ENCODE peak calls at places on chromosomes 5 and 9, in ten cellular contexts. A, W, G, O, P, J, S, T, Q and Z are unnamed samples.

GRCh38 chr9:83405674-83406255 is 132.4 kb downstream of the FRMD3 start:
- DNase-seq in A (no peak), W (no peak), G (no peak), O (no peak), P (no peak), J (no peak), S (no peak), T (no peak), Q (no peak), Z (peak; percentile 17)

GRCh38 chr5:174796711-174797192 is 72.4 kb downstream of the MSX2 start:
- DNase-seq in A (no peak), W (no peak), G (no peak), O (no peak), P (no peak), J (no peak), S (no peak), T (no peak), Q (no peak), Z (no peak)

GRCh38 chr5:157309796-157310195 is 43.9 kb downstream of the CYFIP2 start:
- DNase-seq in A (no peak), W (no peak), G (no peak), O (no peak), P (no peak), J (no peak), S (no peak), T (no peak), Q (no peak), Z (no peak)

GRCh38 chr9:88694625-88695024 is 159.6 kb downstream of the NXNL2 start:
- DNase-seq in A (no peak), W (no peak), G (no peak), O (no peak), P (no peak), J (no peak), S (no peak), T (no peak), Q (no peak), Z (no peak)

GRCh38 chr5:84693256-84693655 is 308.6 kb upstream of the EDIL3 start:
- DNase-seq in A (no peak), W (no peak), G (no peak), O (no peak), P (no peak), J (no peak), S (no peak), T (no peak), Q (no peak), Z (no peak)

GRCh38 chr9:111601237-111602018 is 2.0 kb upstream of the PTGR1 start:
- DNase-seq in A (no peak), W (no peak), G (peak; percentile 94), O (peak; percentile 70), P (no peak), J (no peak), S (no peak), T (no peak), Q (no peak), Z (no peak)

GRCh38 chr9:121453232-121453892 is 46.3 kb downstream of the GGTA1 start:
- DNase-seq in A (no peak), W (no peak), G (no peak), O (no peak), P (no peak), J (no peak), S (no peak), T (no peak), Q (no peak), Z (no peak)

GRCh38 chr9:93823245-93824072 is 131.7 kb downstream of the BARX1 start:
- DNase-seq in A (no peak), W (no peak), G (no peak), O (no peak), P (no peak), J (no peak), S (peak; percentile 2), T (peak; percentile 2), Q (no peak), Z (peak; percentile 90)

GRCh38 chr9:110048976-110049698 is 158.8 kb downstream of the C9orf152 start:
- DNase-seq in A (no peak), W (no peak), G (no peak), O (no peak), P (no peak), J (no peak), S (peak; percentile 65), T (no peak), Q (no peak), Z (no peak)

GRCh38 chr5:123093279-123094226 is 4.5 kb downstream of the PRDM6 start:
- DNase-seq in A (no peak), W (peak; percentile 69), G (no peak), O (no peak), P (no peak), J (no peak), S (peak; percentile 58), T (no peak), Q (no peak), Z (no peak)
- H3K4me3 ChIP-seq in A (no peak overlapping the region), W (peak overlapping the region; percentile 13), G (no peak overlapping the region), O (no peak overlapping the region), P (no peak overlapping the region), J (peak overlapping the region; percentile 58), S (no peak overlapping the region), T (no peak overlapping the region), Q (no peak overlapping the region), Z (no peak overlapping the region)

DNA sequence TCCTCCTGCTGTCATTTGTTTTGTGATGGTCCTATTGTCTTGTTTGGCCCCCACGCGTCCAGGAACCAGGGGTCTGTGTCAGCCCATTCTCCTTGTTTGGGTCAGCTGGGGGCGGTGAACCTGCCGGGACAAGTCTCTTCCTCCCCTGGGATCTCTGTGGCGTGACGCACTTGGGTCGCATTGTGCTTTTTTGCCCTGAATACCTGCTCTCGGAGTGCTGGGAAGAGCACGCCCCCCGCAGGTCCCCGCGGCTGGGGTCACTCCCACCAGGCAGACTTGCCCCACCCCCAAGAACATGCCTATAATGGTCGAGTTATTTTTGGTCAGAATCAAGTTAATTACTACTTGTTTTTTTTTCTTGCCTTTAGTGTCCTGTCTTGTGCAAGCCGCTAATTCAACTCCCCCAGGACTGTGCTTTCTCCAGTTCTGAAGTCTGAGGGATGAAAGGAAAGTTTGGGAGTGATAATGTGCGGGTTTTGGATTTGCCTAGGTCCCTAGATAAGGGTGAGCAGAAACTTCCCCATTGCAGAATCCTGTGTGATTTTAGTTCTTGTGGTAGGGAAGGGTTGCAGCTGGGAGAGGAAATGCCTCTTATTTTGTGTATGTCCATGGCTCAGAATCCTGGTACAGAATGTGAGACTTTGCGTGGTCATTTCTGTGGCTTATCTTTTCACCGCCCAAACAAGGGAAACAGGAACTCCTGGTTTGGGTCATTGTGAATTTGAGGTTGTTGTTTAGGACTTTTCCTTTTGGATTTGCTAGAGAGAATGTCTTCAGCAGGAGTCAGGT is 791 bp downstream of the ACER2 start:
- DNase-seq in A (peak; percentile 49), W (peak; percentile 67), G (peak; percentile 35), O (peak; percentile 43), P (no peak), J (no peak), S (peak; percentile 63), T (peak; percentile 47), Q (peak; percentile 26), Z (no peak)
- H3K27ac ChIP-seq in A (peak overlapping the region; percentile 68), W (peak overlapping the region; percentile 86), G (peak overlapping the region; percentile 74), O (peak overlapping the region; percentile 63), P (peak overlapping the region; percentile 92), J (peak overlapping the region; percentile 81), S (peak overlapping the region; percentile 49), T (peak overlapping the region; percentile 66), Q (peak overlapping the region; percentile 85), Z (peak overlapping the region; percentile 78)

DNA sequence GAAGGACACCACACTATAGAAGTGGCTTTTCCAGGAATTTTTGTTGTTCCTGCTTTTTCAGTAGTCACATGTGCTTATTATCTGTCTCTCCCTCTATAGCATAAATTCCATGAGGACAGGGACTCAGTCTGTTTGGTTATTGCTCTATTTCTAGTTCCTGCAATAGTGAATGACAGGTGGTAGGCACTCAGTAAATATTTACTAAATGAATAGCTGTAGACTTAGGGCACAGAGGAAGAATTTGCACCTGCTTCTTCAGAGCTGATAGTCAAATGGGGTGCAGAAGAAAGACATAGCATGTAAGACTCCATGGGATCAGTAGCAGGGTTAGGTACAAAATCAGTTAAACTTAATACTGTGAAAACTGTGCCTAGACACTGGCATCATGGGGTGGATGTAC is 580.2 kb downstream of the CCDC171 start:
- DNase-seq in A (no peak), W (no peak), G (no peak), O (no peak), P (no peak), J (no peak), S (no peak), T (no peak), Q (no peak), Z (no peak)
- TF ChIP-seq EP300 in A (no peak), W (no peak), G (no peak), O (no peak), P (no peak), J (no peak), S (no peak), T (no peak), Q (no peak), Z (no peak)

DNA sequence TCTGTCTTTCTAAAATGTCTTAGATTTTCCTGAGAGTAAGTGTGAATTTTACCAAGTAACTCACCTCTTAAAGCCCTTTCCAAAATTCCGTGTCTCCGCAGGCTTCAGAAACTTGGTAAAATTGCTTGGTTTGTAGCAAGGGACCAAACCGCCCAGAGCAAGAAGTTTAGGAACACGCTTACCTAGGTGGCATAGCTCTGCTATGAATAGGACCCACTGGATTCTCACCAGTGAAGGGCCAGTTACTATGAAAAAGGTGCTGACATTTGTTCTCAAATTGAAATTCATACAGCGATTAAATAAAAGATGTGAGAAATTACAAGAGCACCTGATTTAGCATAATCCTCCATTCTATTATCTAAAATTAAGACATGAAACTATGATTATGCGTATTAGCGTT is 6.7 kb downstream of the NME5 start:
- DNase-seq in A (no peak), W (no peak), G (no peak), O (no peak), P (no peak), J (no peak), S (no peak), T (no peak), Q (no peak), Z (no peak)
- H3K4me3 ChIP-seq in A (no peak overlapping the region), W (no peak overlapping the region), G (peak overlapping the region; percentile 52), O (no peak overlapping the region), P (no peak overlapping the region), J (no peak overlapping the region), S (no peak overlapping the region), T (no peak overlapping the region), Q (no peak overlapping the region), Z (no peak overlapping the region)